ENCODE peak calls at places on chromosome 12, in seven cellular contexts. One of them, this sample, is unnamed.

GRCh38 chr12:106090586-106091411 is 48.0 kb downstream of the NUAK1 start:
- DNase-seq in brain microvascular endothelial cell: peak
- DNase-seq in activated naive CD4-positive, alpha-beta T cell treated with Interleukin-2 at 50 U/mL for 16 hours: no peak
- DNase-seq in KG1: no peak
- DNase-seq in breast epithelium: no peak
- DNase-seq in CD4-positive, alpha-beta T cell: no peak
- DNase-seq in fibroblast of lung: peak
- DNase-seq in this sample: no peak

GRCh38 chr12:93722757-93723567 is 45.8 kb downstream of the CRADD start:
- DNase-seq in brain microvascular endothelial cell: no peak
- DNase-seq in activated naive CD4-positive, alpha-beta T cell treated with Interleukin-2 at 50 U/mL for 16 hours: no peak
- DNase-seq in KG1: no peak
- DNase-seq in breast epithelium: no peak
- DNase-seq in CD4-positive, alpha-beta T cell: no peak
- DNase-seq in fibroblast of lung: peak
- DNase-seq in this sample: no peak

GRCh38 chr12:22266101-22266500 is 68.4 kb downstream of the ST8SIA1 start:
- DNase-seq in brain microvascular endothelial cell: no peak
- DNase-seq in activated naive CD4-positive, alpha-beta T cell treated with Interleukin-2 at 50 U/mL for 16 hours: no peak
- DNase-seq in KG1: no peak
- DNase-seq in breast epithelium: no peak
- DNase-seq in CD4-positive, alpha-beta T cell: no peak
- DNase-seq in fibroblast of lung: peak
- DNase-seq in this sample: no peak

GRCh38 chr12:122117979-122118378 is 39.4 kb downstream of the MLXIP start:
- DNase-seq in brain microvascular endothelial cell: no peak
- DNase-seq in activated naive CD4-positive, alpha-beta T cell treated with Interleukin-2 at 50 U/mL for 16 hours: no peak
- DNase-seq in KG1: no peak
- DNase-seq in breast epithelium: no peak
- DNase-seq in CD4-positive, alpha-beta T cell: no peak
- DNase-seq in fibroblast of lung: peak
- DNase-seq in this sample: no peak

GRCh38 chr12:122886851-122887816 is 8.8 kb downstream of the VPS37B start:
- DNase-seq in brain microvascular endothelial cell: no peak
- DNase-seq in activated naive CD4-positive, alpha-beta T cell treated with Interleukin-2 at 50 U/mL for 16 hours: peak
- DNase-seq in KG1: no peak
- DNase-seq in breast epithelium: no peak
- DNase-seq in CD4-positive, alpha-beta T cell: no peak
- DNase-seq in fibroblast of lung: peak
- DNase-seq in this sample: peak

GRCh38 chr12:28869197-28869596 is 279.9 kb upstream of the FAR2 start:
- DNase-seq in brain microvascular endothelial cell: peak
- DNase-seq in activated naive CD4-positive, alpha-beta T cell treated with Interleukin-2 at 50 U/mL for 16 hours: no peak
- DNase-seq in KG1: no peak
- DNase-seq in breast epithelium: no peak
- DNase-seq in CD4-positive, alpha-beta T cell: no peak
- DNase-seq in fibroblast of lung: peak
- DNase-seq in this sample: no peak

GRCh38 chr12:127550271-127550670 is 716.7 kb upstream of the TMEM132C start:
- DNase-seq in brain microvascular endothelial cell: peak
- DNase-seq in activated naive CD4-positive, alpha-beta T cell treated with Interleukin-2 at 50 U/mL for 16 hours: no peak
- DNase-seq in KG1: no peak
- DNase-seq in breast epithelium: no peak
- DNase-seq in CD4-positive, alpha-beta T cell: no peak
- DNase-seq in fibroblast of lung: peak
- DNase-seq in this sample: no peak

GRCh38 chr12:47820631-47821345 is 1.1 kb upstream of the HDAC7 start:
- DNase-seq in brain microvascular endothelial cell: peak
- DNase-seq in activated naive CD4-positive, alpha-beta T cell treated with Interleukin-2 at 50 U/mL for 16 hours: no peak
- DNase-seq in KG1: no peak
- DNase-seq in breast epithelium: peak
- DNase-seq in CD4-positive, alpha-beta T cell: no peak
- DNase-seq in fibroblast of lung: peak
- DNase-seq in this sample: peak

GRCh38 chr12:128771681-128772080 is 52.1 kb downstream of the SLC15A4 start:
- DNase-seq in brain microvascular endothelial cell: no peak
- DNase-seq in activated naive CD4-positive, alpha-beta T cell treated with Interleukin-2 at 50 U/mL for 16 hours: no peak
- DNase-seq in KG1: no peak
- DNase-seq in breast epithelium: no peak
- DNase-seq in CD4-positive, alpha-beta T cell: no peak
- DNase-seq in fibroblast of lung: no peak
- DNase-seq in this sample: no peak

GRCh38 chr12:75289678-75290200 is 40.4 kb downstream of the CAPS2 start:
- DNase-seq in brain microvascular endothelial cell: no peak
- DNase-seq in activated naive CD4-positive, alpha-beta T cell treated with Interleukin-2 at 50 U/mL for 16 hours: no peak
- DNase-seq in KG1: no peak
- DNase-seq in breast epithelium: no peak
- DNase-seq in CD4-positive, alpha-beta T cell: no peak
- DNase-seq in fibroblast of lung: peak
- DNase-seq in this sample: no peak

GRCh38 chr12:27534765-27535161 is 10.8 kb downstream of the PPFIBP1 start:
- DNase-seq in brain microvascular endothelial cell: no peak
- DNase-seq in activated naive CD4-positive, alpha-beta T cell treated with Interleukin-2 at 50 U/mL for 16 hours: no peak
- DNase-seq in KG1: no peak
- DNase-seq in breast epithelium: no peak
- DNase-seq in CD4-positive, alpha-beta T cell: no peak
- DNase-seq in fibroblast of lung: no peak
- DNase-seq in this sample: no peak

GRCh38 chr12:118980407-118981014 is 830 bp upstream of the SRRM4 start:
- DNase-seq in brain microvascular endothelial cell: no peak
- DNase-seq in activated naive CD4-positive, alpha-beta T cell treated with Interleukin-2 at 50 U/mL for 16 hours: no peak
- DNase-seq in KG1: no peak
- DNase-seq in breast epithelium: no peak
- DNase-seq in CD4-positive, alpha-beta T cell: no peak
- DNase-seq in fibroblast of lung: no peak
- DNase-seq in this sample: no peak

GRCh38 chr12:109394891-109395290 is 47.2 kb downstream of the MYO1H start:
- DNase-seq in brain microvascular endothelial cell: no peak
- DNase-seq in activated naive CD4-positive, alpha-beta T cell treated with Interleukin-2 at 50 U/mL for 16 hours: no peak
- DNase-seq in KG1: no peak
- DNase-seq in breast epithelium: no peak
- DNase-seq in CD4-positive, alpha-beta T cell: no peak
- DNase-seq in fibroblast of lung: no peak
- DNase-seq in this sample: no peak

GRCh38 chr12:18422849-18423248 is 161.5 kb downstream of the PIK3C2G start:
- DNase-seq in brain microvascular endothelial cell: no peak
- DNase-seq in activated naive CD4-positive, alpha-beta T cell treated with Interleukin-2 at 50 U/mL for 16 hours: no peak
- DNase-seq in KG1: no peak
- DNase-seq in breast epithelium: no peak
- DNase-seq in CD4-positive, alpha-beta T cell: no peak
- DNase-seq in fibroblast of lung: peak
- DNase-seq in this sample: no peak

GRCh38 chr12:52929538-52929937 is 19.4 kb upstream of the KRT18 start:
- DNase-seq in brain microvascular endothelial cell: no peak
- DNase-seq in activated naive CD4-positive, alpha-beta T cell treated with Interleukin-2 at 50 U/mL for 16 hours: no peak
- DNase-seq in KG1: no peak
- DNase-seq in breast epithelium: no peak
- DNase-seq in CD4-positive, alpha-beta T cell: no peak
- DNase-seq in fibroblast of lung: no peak
- DNase-seq in this sample: no peak

GRCh38 chr12:65818454-65819382 is 5.6 kb upstream of the HMGA2 start:
- DNase-seq in brain microvascular endothelial cell: no peak
- DNase-seq in activated naive CD4-positive, alpha-beta T cell treated with Interleukin-2 at 50 U/mL for 16 hours: no peak
- DNase-seq in KG1: no peak
- DNase-seq in breast epithelium: no peak
- DNase-seq in CD4-positive, alpha-beta T cell: no peak
- DNase-seq in fibroblast of lung: peak
- DNase-seq in this sample: no peak

GRCh38 chr12:13937735-13938134 is 43.7 kb downstream of the GRIN2B start:
- DNase-seq in brain microvascular endothelial cell: no peak
- DNase-seq in activated naive CD4-positive, alpha-beta T cell treated with Interleukin-2 at 50 U/mL for 16 hours: no peak
- DNase-seq in KG1: no peak
- DNase-seq in breast epithelium: no peak
- DNase-seq in CD4-positive, alpha-beta T cell: no peak
- DNase-seq in fibroblast of lung: no peak
- DNase-seq in this sample: no peak

GRCh38 chr12:92439397-92439779 is 263.4 kb upstream of the PLEKHG7 start:
- DNase-seq in brain microvascular endothelial cell: peak
- DNase-seq in activated naive CD4-positive, alpha-beta T cell treated with Interleukin-2 at 50 U/mL for 16 hours: no peak
- DNase-seq in KG1: no peak
- DNase-seq in breast epithelium: peak
- DNase-seq in CD4-positive, alpha-beta T cell: no peak
- DNase-seq in fibroblast of lung: peak
- DNase-seq in this sample: no peak

GRCh38 chr12:10867381-10867780 is 16.7 kb downstream of the PRH1 start:
- DNase-seq in brain microvascular endothelial cell: no peak
- DNase-seq in activated naive CD4-positive, alpha-beta T cell treated with Interleukin-2 at 50 U/mL for 16 hours: no peak
- DNase-seq in KG1: no peak
- DNase-seq in breast epithelium: no peak
- DNase-seq in CD4-positive, alpha-beta T cell: no peak
- DNase-seq in fibroblast of lung: no peak
- DNase-seq in this sample: no peak

GRCh38 chr12:107148105-107148504 is 54.8 kb upstream of the CRY1 start:
- DNase-seq in brain microvascular endothelial cell: no peak
- DNase-seq in activated naive CD4-positive, alpha-beta T cell treated with Interleukin-2 at 50 U/mL for 16 hours: no peak
- DNase-seq in KG1: no peak
- DNase-seq in breast epithelium: no peak
- DNase-seq in CD4-positive, alpha-beta T cell: no peak
- DNase-seq in fibroblast of lung: no peak
- DNase-seq in this sample: no peak

GRCh38 chr12:104569348-104570173 is 112.8 kb downstream of the CHST11 start:
- DNase-seq in brain microvascular endothelial cell: no peak
- DNase-seq in activated naive CD4-positive, alpha-beta T cell treated with Interleukin-2 at 50 U/mL for 16 hours: peak
- DNase-seq in KG1: peak
- DNase-seq in breast epithelium: no peak
- DNase-seq in CD4-positive, alpha-beta T cell: peak
- DNase-seq in fibroblast of lung: no peak
- DNase-seq in this sample: peak

GRCh38 chr12:114397978-114398881 is 7.7 kb downstream of the TBX5 start:
- DNase-seq in brain microvascular endothelial cell: no peak
- DNase-seq in activated naive CD4-positive, alpha-beta T cell treated with Interleukin-2 at 50 U/mL for 16 hours: no peak
- DNase-seq in KG1: no peak
- DNase-seq in breast epithelium: no peak
- DNase-seq in CD4-positive, alpha-beta T cell: no peak
- DNase-seq in fibroblast of lung: no peak
- DNase-seq in this sample: no peak

GRCh38 chr12:113422030-113422900 is at the start of gene SDSL:
- DNase-seq in brain microvascular endothelial cell: peak
- DNase-seq in activated naive CD4-positive, alpha-beta T cell treated with Interleukin-2 at 50 U/mL for 16 hours: no peak
- DNase-seq in KG1: peak
- DNase-seq in breast epithelium: peak
- DNase-seq in CD4-positive, alpha-beta T cell: no peak
- DNase-seq in fibroblast of lung: peak
- DNase-seq in this sample: peak

GRCh38 chr12:104667139-104667538 is 210.4 kb downstream of the CHST11 start:
- DNase-seq in brain microvascular endothelial cell: no peak
- DNase-seq in activated naive CD4-positive, alpha-beta T cell treated with Interleukin-2 at 50 U/mL for 16 hours: no peak
- DNase-seq in KG1: no peak
- DNase-seq in breast epithelium: no peak
- DNase-seq in CD4-positive, alpha-beta T cell: no peak
- DNase-seq in fibroblast of lung: peak
- DNase-seq in this sample: peak

GRCh38 chr12:104669057-104669770 is 212.5 kb downstream of the CHST11 start:
- DNase-seq in brain microvascular endothelial cell: no peak
- DNase-seq in activated naive CD4-positive, alpha-beta T cell treated with Interleukin-2 at 50 U/mL for 16 hours: no peak
- DNase-seq in KG1: no peak
- DNase-seq in breast epithelium: peak
- DNase-seq in CD4-positive, alpha-beta T cell: no peak
- DNase-seq in fibroblast of lung: no peak
- DNase-seq in this sample: no peak

GRCh38 chr12:10529603-10530002 is 23.9 kb downstream of the EIF2S3B start:
- DNase-seq in brain microvascular endothelial cell: no peak
- DNase-seq in activated naive CD4-positive, alpha-beta T cell treated with Interleukin-2 at 50 U/mL for 16 hours: no peak
- DNase-seq in KG1: no peak
- DNase-seq in breast epithelium: no peak
- DNase-seq in CD4-positive, alpha-beta T cell: no peak
- DNase-seq in fibroblast of lung: no peak
- DNase-seq in this sample: no peak

GRCh38 chr12:880656-881055 is 68.8 kb downstream of the RAD52 start:
- DNase-seq in brain microvascular endothelial cell: no peak
- DNase-seq in activated naive CD4-positive, alpha-beta T cell treated with Interleukin-2 at 50 U/mL for 16 hours: no peak
- DNase-seq in KG1: no peak
- DNase-seq in breast epithelium: no peak
- DNase-seq in CD4-positive, alpha-beta T cell: no peak
- DNase-seq in fibroblast of lung: no peak
- DNase-seq in this sample: no peak

GRCh38 chr12:52190860-52191729 is 719 bp downstream of the KRT80 start:
- DNase-seq in brain microvascular endothelial cell: no peak
- DNase-seq in activated naive CD4-positive, alpha-beta T cell treated with Interleukin-2 at 50 U/mL for 16 hours: no peak
- DNase-seq in KG1: no peak
- DNase-seq in breast epithelium: no peak
- DNase-seq in CD4-positive, alpha-beta T cell: no peak
- DNase-seq in fibroblast of lung: peak
- DNase-seq in this sample: no peak

GRCh38 chr12:127688901-127689428 is 578.0 kb upstream of the TMEM132C start:
- DNase-seq in brain microvascular endothelial cell: no peak
- DNase-seq in activated naive CD4-positive, alpha-beta T cell treated with Interleukin-2 at 50 U/mL for 16 hours: no peak
- DNase-seq in KG1: no peak
- DNase-seq in breast epithelium: no peak
- DNase-seq in CD4-positive, alpha-beta T cell: no peak
- DNase-seq in fibroblast of lung: no peak
- DNase-seq in this sample: no peak

GRCh38 chr12:104381721-104382480 is 74.8 kb upstream of the CHST11 start:
- DNase-seq in brain microvascular endothelial cell: peak
- DNase-seq in activated naive CD4-positive, alpha-beta T cell treated with Interleukin-2 at 50 U/mL for 16 hours: peak
- DNase-seq in KG1: peak
- DNase-seq in breast epithelium: peak
- DNase-seq in CD4-positive, alpha-beta T cell: peak
- DNase-seq in fibroblast of lung: peak
- DNase-seq in this sample: peak

GRCh38 chr12:4256043-4256826 is 17.3 kb upstream of the CCND2 start:
- DNase-seq in brain microvascular endothelial cell: no peak
- DNase-seq in activated naive CD4-positive, alpha-beta T cell treated with Interleukin-2 at 50 U/mL for 16 hours: no peak
- DNase-seq in KG1: no peak
- DNase-seq in breast epithelium: no peak
- DNase-seq in CD4-positive, alpha-beta T cell: no peak
- DNase-seq in fibroblast of lung: no peak
- DNase-seq in this sample: no peak

GRCh38 chr12:44317651-44318126 is 481.8 kb downstream of the TMEM117 start:
- DNase-seq in brain microvascular endothelial cell: peak
- DNase-seq in activated naive CD4-positive, alpha-beta T cell treated with Interleukin-2 at 50 U/mL for 16 hours: no peak
- DNase-seq in KG1: no peak
- DNase-seq in breast epithelium: no peak
- DNase-seq in CD4-positive, alpha-beta T cell: no peak
- DNase-seq in fibroblast of lung: peak
- DNase-seq in this sample: no peak

GRCh38 chr12:31605531-31605930 is 14.6 kb upstream of the DENND5B start:
- DNase-seq in brain microvascular endothelial cell: no peak
- DNase-seq in activated naive CD4-positive, alpha-beta T cell treated with Interleukin-2 at 50 U/mL for 16 hours: no peak
- DNase-seq in KG1: no peak
- DNase-seq in breast epithelium: no peak
- DNase-seq in CD4-positive, alpha-beta T cell: no peak
- DNase-seq in fibroblast of lung: no peak
- DNase-seq in this sample: no peak

GRCh38 chr12:3622021-3622731 is 130.7 kb downstream of the CRACR2A start:
- DNase-seq in brain microvascular endothelial cell: no peak
- DNase-seq in activated naive CD4-positive, alpha-beta T cell treated with Interleukin-2 at 50 U/mL for 16 hours: no peak
- DNase-seq in KG1: no peak
- DNase-seq in breast epithelium: no peak
- DNase-seq in CD4-positive, alpha-beta T cell: no peak
- DNase-seq in fibroblast of lung: no peak
- DNase-seq in this sample: no peak

GRCh38 chr12:7162691-7163114 is 26.8 kb upstream of the PEX5 start:
- DNase-seq in brain microvascular endothelial cell: no peak
- DNase-seq in activated naive CD4-positive, alpha-beta T cell treated with Interleukin-2 at 50 U/mL for 16 hours: peak
- DNase-seq in KG1: no peak
- DNase-seq in breast epithelium: no peak
- DNase-seq in CD4-positive, alpha-beta T cell: no peak
- DNase-seq in fibroblast of lung: peak
- DNase-seq in this sample: no peak

This sample was measured in GF-D8.